ENCODE peak calls at places on chromosomes 1 and 21, in ten cellular contexts. O, R, K, I, X, D, M, Y, H and C are unnamed samples.

GRCh38 chr1:226310637-226311195 is 1.8 kb upstream of the LIN9 start:
- DNase-seq in O (no peak), R (no peak), K (no peak), I (no peak), X (no peak), D (no peak), M (no peak), Y (no peak), H (no peak), C (no peak)

GRCh38 chr1:211783266-211783665 is 47.3 kb downstream of the LPGAT1 start:
- DNase-seq in O (no peak), R (no peak), K (no peak), I (no peak), X (no peak), D (no peak), M (no peak), Y (no peak), H (no peak), C (no peak)

GRCh38 chr21:44793269-44794030 is 8.2 kb downstream of the UBE2G2 start:
- DNase-seq in O (no peak), R (peak; percentile 92), K (peak; percentile 80), I (peak; percentile 71), X (peak; percentile 68), D (peak; percentile 56), M (peak; percentile 72), Y (peak; percentile 81), H (peak; percentile 31), C (peak; percentile 22)

GRCh38 chr1:172270605-172271004 is 149.9 kb upstream of the C1orf105 start:
- DNase-seq in O (no peak), R (no peak), K (no peak), I (no peak), X (peak; percentile 30), D (no peak), M (no peak), Y (no peak), H (no peak), C (no peak)

GRCh38 chr21:21715286-21715969 is 717.2 kb downstream of the NCAM2 start:
- DNase-seq in O (no peak), R (no peak), K (no peak), I (no peak), X (peak; percentile 90), D (no peak), M (peak; percentile 53), Y (no peak), H (no peak), C (no peak)

GRCh38 chr1:25126568-25126967 is 105.7 kb downstream of the SYF2 start:
- DNase-seq in O (no peak), R (no peak), K (no peak), I (no peak), X (peak; percentile 13), D (no peak), M (no peak), Y (no peak), H (no peak), C (no peak)

GRCh38 chr1:213399695-213400094 is 348.7 kb downstream of the RPS6KC1 start:
- DNase-seq in O (no peak), R (no peak), K (peak; percentile 46), I (no peak), X (no peak), D (peak; percentile 41), M (peak; percentile 94), Y (no peak), H (no peak), C (no peak)

GRCh38 chr1:6419397-6419802 is 319 bp downstream of the HES2 start:
- DNase-seq in O (no peak), R (no peak), K (peak; percentile 84), I (no peak), X (no peak), D (no peak), M (no peak), Y (no peak), H (no peak), C (no peak)

GRCh38 chr1:67479146-67479891 is 49.1 kb upstream of the SERBP1 start:
- DNase-seq in O (no peak), R (no peak), K (no peak), I (no peak), X (peak; percentile 11), D (no peak), M (no peak), Y (no peak), H (no peak), C (no peak)

GRCh38 chr1:215226755-215227154 is 144.2 kb downstream of the KCNK2 start:
- DNase-seq in O (no peak), R (no peak), K (no peak), I (no peak), X (no peak), D (no peak), M (no peak), Y (no peak), H (no peak), C (no peak)

GRCh38 chr1:32539584-32540571 is 651 bp downstream of the ZBTB8A start:
- DNase-seq in O (no peak), R (no peak), K (peak; percentile 72), I (peak; percentile 27), X (peak; percentile 63), D (peak; percentile 36), M (peak; percentile 62), Y (peak; percentile 74), H (no peak), C (no peak)

GRCh38 chr1:227356582-227357228 is 38.4 kb upstream of the CDC42BPA start:
- DNase-seq in O (no peak), R (no peak), K (peak; percentile 81), I (no peak), X (peak; percentile 27), D (no peak), M (peak; percentile 88), Y (no peak), H (no peak), C (no peak)

GRCh38 chr1:16318544-16318943 is 33.7 kb downstream of the FBXO42 start:
- DNase-seq in O (no peak), R (no peak), K (no peak), I (no peak), X (peak; percentile 8), D (peak; percentile 55), M (no peak), Y (no peak), H (no peak), C (no peak)

GRCh38 chr1:183622884-183623785 is 12.4 kb downstream of the ARPC5 start:
- DNase-seq in O (no peak), R (no peak), K (peak; percentile 78), I (peak; percentile 78), X (peak; percentile 74), D (peak; percentile 53), M (peak; percentile 80), Y (peak; percentile 55), H (peak; percentile 12), C (no peak)